ENCODE peak calls at places on chromosomes 6 and 20, in six cellular contexts. C is CD8-positive, alpha-beta memory T cell; L is bronchial epithelial cell; X is IMR-90; I is breast epithelium; H is PC-9. D is an unnamed sample.

GRCh38 chr20:20247234-20247633 is 120.7 kb upstream of the INSM1 start:
- DNase-seq in H (no peak), L (no peak), I (no peak), C (no peak), X (no peak), D (no peak)

GRCh38 chr6:104940881-104941693 is 15.8 kb upstream of the LIN28B start:
- DNase-seq in L (peak; percentile 10), I (no peak), H (no peak), C (no peak), X (peak; percentile 30), D (peak; percentile 84)

GRCh38 chr6:151391021-151391470 is 313 bp downstream of the ZBTB2 start:
- DNase-seq in C (peak; percentile 89), L (no peak), X (peak; percentile 60), I (peak; percentile 77), H (no peak), D (peak; percentile 80)

GRCh38 chr20:57332105-57333089 is 2.8 kb downstream of the SPO11 start:
- DNase-seq in L (peak; percentile 40), I (no peak), H (peak; percentile 44), C (no peak), X (no peak), D (no peak)

GRCh38 chr6:11043961-11044711 is at the start of gene ELOVL2:
- DNase-seq in C (no peak), L (no peak), H (no peak), I (no peak), X (peak; percentile 61), D (no peak)

GRCh38 chr6:125453516-125453915 is 151.7 kb upstream of the HDDC2 start:
- DNase-seq in H (no peak), I (no peak), X (no peak), L (no peak), C (no peak), D (no peak)

GRCh38 chr6:31308845-31309175 is 36.9 kb upstream of the HLA-C start:
- DNase-seq in I (peak; percentile 55), H (no peak), C (no peak), X (no peak), L (no peak), D (no peak)

GRCh38 chr6:51528556-51528955 is 558.9 kb downstream of the PKHD1 start:
- DNase-seq in X (no peak), C (no peak), H (no peak), L (peak; percentile 56), I (no peak), D (no peak)

GRCh38 chr6:109747216-109747615 is 56.1 kb downstream of the FIG4 start:
- DNase-seq in I (no peak), C (no peak), L (no peak), H (no peak), X (no peak), D (no peak)

GRCh38 chr6:106334646-106335448 is 9.3 kb upstream of the ATG5 start:
- DNase-seq in L (peak; percentile 58), H (peak; percentile 58), I (no peak), X (peak; percentile 47), C (peak; percentile 73), D (peak; percentile 58)

GRCh38 chr6:109194770-109195169 is 99.5 kb downstream of the CEP57L1 start:
- DNase-seq in L (no peak), C (no peak), I (no peak), H (no peak), X (no peak), D (no peak)

GRCh38 chr6:119163006-119163405 is 84.5 kb upstream of the FAM184A start:
- DNase-seq in H (no peak), C (no peak), L (no peak), X (no peak), I (no peak), D (no peak)

GRCh38 chr20:37821691-37822655 is 81.0 kb upstream of the VSTM2L start:
- DNase-seq in L (no peak), I (no peak), C (no peak), X (peak; percentile 91), H (no peak), D (no peak)

GRCh38 chr6:19754686-19755085 is 82.5 kb upstream of the ID4 start:
- DNase-seq in I (no peak), H (peak; percentile 35), X (no peak), C (no peak), L (no peak), D (no peak)

GRCh38 chr6:30820196-30820595 is 64.1 kb upstream of the DDR1 start:
- DNase-seq in L (peak; percentile 96), H (peak; percentile 95), C (no peak), I (no peak), X (peak; percentile 80), D (no peak)

GRCh38 chr6:116136933-116137340 is 11.0 kb upstream of the COL10A1 start:
- DNase-seq in C (peak; percentile 53), H (no peak), L (no peak), I (no peak), X (no peak), D (no peak)

GRCh38 chr6:125793863-125794262 is 3.1 kb downstream of the NCOA7 start:
- DNase-seq in L (no peak), C (no peak), H (no peak), I (no peak), X (no peak), D (no peak)

GRCh38 chr6:162917506-162917905 is 189.7 kb downstream of the PACRG start:
- DNase-seq in L (no peak), H (no peak), X (peak; percentile 0), C (no peak), I (no peak), D (no peak)

GRCh38 chr6:144353871-144354314 is 68.8 kb downstream of the UTRN start:
- DNase-seq in H (no peak), X (no peak), I (no peak), L (no peak), C (peak; percentile 61), D (no peak)

GRCh38 chr6:154247119-154247814 is 109.3 kb downstream of the IPCEF1 start:
- DNase-seq in I (no peak), C (peak; percentile 58), L (peak; percentile 26), X (no peak), H (no peak), D (no peak)

GRCh38 chr6:64294034-64294433 is 658.4 kb downstream of the PHF3 start:
- DNase-seq in H (no peak), C (no peak), L (peak; percentile 4), X (peak; percentile 39), I (no peak), D (no peak)

GRCh38 chr6:6195080-6195479 is 125.4 kb downstream of the F13A1 start:
- DNase-seq in I (no peak), C (no peak), L (no peak), H (no peak), X (no peak), D (no peak)

GRCh38 chr6:6191476-6191875 is 129.0 kb downstream of the F13A1 start:
- DNase-seq in C (no peak), H (no peak), I (no peak), X (no peak), L (no peak), D (no peak)

GRCh38 chr6:6191909-6192308 is 128.6 kb downstream of the F13A1 start:
- DNase-seq in H (no peak), X (no peak), L (no peak), C (no peak), I (no peak), D (no peak)

GRCh38 chr6:6196762-6197161 is 123.7 kb downstream of the F13A1 start:
- DNase-seq in L (no peak), H (no peak), I (no peak), C (no peak), X (no peak), D (no peak)

GRCh38 chr6:6193221-6193745 is 127.2 kb downstream of the F13A1 start:
- DNase-seq in H (no peak), L (no peak), X (no peak), I (no peak), C (no peak), D (no peak)
- H3K4me3 ChIP-seq in H (no peak overlapping the region), L (no peak overlapping the region), X (no peak overlapping the region), I (no peak overlapping the region), C (no peak overlapping the region), D (no peak overlapping the region)

GRCh38 chr6:41122918-41123317 is 31.2 kb downstream of the TREML1 start:
- DNase-seq in L (no peak), H (no peak), X (no peak), I (no peak), C (no peak), D (no peak)

GRCh38 chr6:41120058-41120457 is 34.1 kb downstream of the TREML1 start:
- DNase-seq in I (no peak), C (no peak), H (no peak), L (peak; percentile 87), X (no peak), D (no peak)

GRCh38 chr6:41122373-41122772 is 31.8 kb downstream of the TREML1 start:
- DNase-seq in L (peak; percentile 40), H (no peak), I (no peak), C (no peak), X (peak; percentile 57), D (no peak)

GRCh38 chr6:41119508-41119907 is 34.6 kb downstream of the TREML1 start:
- DNase-seq in H (no peak), I (no peak), X (no peak), C (no peak), L (peak; percentile 21), D (no peak)

GRCh38 chr6:41125282-41125681 is 28.9 kb downstream of the TREML1 start:
- DNase-seq in X (no peak), H (no peak), C (no peak), L (no peak), I (no peak), D (no peak)
- H3K36me3 ChIP-seq in X (no peaks in the 10 kb centered on the region), H (no peaks in the 10 kb centered on the region), C (no peaks in the 10 kb centered on the region), L (peaks cover 4% of the 10 kb centered on the region), I (no peaks in the 10 kb centered on the region), D (no peaks in the 10 kb centered on the region)

DNA sequence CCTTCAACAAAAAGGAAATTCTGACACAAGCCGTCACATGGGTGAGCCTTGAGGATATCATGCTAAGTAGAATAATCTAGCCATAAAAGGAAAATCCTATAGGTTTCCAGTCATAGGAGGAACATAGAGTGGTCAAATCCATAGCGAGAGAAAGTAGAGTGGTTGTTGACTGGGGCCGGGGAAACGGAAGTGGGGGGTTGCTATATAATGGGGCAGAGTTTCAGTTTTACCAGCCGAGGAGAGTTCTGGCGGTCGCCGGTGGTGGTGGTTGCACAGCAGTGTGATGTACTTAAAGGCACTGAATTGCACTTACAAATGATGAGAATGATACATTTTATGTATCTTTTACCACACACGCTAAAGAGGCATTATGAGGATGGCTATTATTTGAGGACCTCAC is 4.9 kb downstream of the GPR31 start:
- DNase-seq in X (no peak), C (peak; percentile 58), H (no peak), I (no peak), L (no peak), D (no peak)
- H3K4me3 ChIP-seq in X (no peak overlapping the region), C (peak overlapping the region; percentile 48), H (no peak overlapping the region), I (no peak overlapping the region), L (no peak overlapping the region), D (no peak overlapping the region)

DNA sequence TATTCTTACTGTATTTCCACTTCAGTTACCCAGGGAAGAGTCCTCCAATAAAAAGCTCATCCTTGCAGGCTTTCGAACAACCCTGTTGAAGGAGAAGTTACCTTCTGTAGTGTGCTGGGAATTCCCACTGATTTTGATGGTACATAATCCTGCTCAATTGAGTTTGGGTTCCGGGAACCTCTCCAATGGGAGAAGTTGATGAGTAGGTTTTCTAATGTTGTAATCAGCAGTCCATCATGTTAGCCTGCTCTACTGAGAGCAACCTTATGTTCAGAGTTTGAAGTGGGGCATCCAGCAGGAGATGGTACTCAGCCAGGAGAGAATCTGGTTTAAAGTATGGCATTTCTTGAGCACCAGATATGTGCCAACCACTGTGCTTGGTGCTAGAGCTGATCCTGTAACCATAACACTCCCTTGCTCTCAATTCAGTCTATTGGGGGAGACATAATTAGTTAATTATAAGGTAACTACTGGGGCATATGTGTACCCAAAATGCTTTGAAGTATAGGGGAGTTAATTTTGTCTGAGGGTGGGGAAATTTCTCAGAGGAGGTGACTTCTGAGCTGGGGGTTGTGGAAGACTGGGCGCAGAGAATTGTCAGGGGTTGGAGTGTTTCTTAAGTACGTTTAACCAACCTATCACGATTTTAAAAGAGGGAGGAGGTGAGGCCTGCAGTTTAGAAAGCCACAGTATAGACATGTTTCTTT is 2.1 kb downstream of the TOP1 start:
- DNase-seq in L (peak; percentile 68), C (no peak), X (peak; percentile 80), H (no peak), I (no peak), D (no peak)
- H3K36me3 ChIP-seq in L (no peaks in the 10 kb centered on the region), C (no peaks in the 10 kb centered on the region), X (peaks cover 2% of the 10 kb centered on the region), H (peaks cover 39% of the 10 kb centered on the region), I (no peaks in the 10 kb centered on the region), D (no peaks in the 10 kb centered on the region)

D was measured in left lung.